ENCODE peak calls at places on chromosomes 7 and 10, in five cellular contexts. H is pancreas; Q is AG04450; R is left ventricle myocardium inferior; A is CD4-positive, CD25-positive, alpha-beta regulatory T cell. K is an unnamed sample.
A peak's percentile ranks its signal among the peaks of the same experiment; 100 is the strongest.

GRCh38 chr10:63600540-63600939 is 79.3 kb downstream of the REEP3 start:
- DNase-seq in H (no peak), Q (no peak), R (no peak), A (no peak), K (no peak)

GRCh38 chr10:125144209-125144608 is 16.2 kb downstream of the CTBP2 start:
- DNase-seq in H (no peak), Q (no peak), R (no peak), A (no peak), K (no peak)

GRCh38 chr10:122127943-122128342 is 139.0 kb downstream of the TACC2 start:
- DNase-seq in H (no peak), Q (no peak), R (no peak), A (no peak), K (no peak)

GRCh38 chr7:151511946-151512345 is 7.7 kb downstream of the RHEB start:
- DNase-seq in H (no peak), Q (no peak), R (no peak), A (no peak), K (no peak)

GRCh38 chr10:45418859-45419672 is 45.0 kb downstream of the ALOX5 start:
- DNase-seq in H (peak; percentile 65), Q (no peak), R (peak; percentile 76), A (no peak), K (peak; percentile 4)

GRCh38 chr10:28434063-28434462 is 98.9 kb upstream of the WAC start:
- DNase-seq in H (no peak), Q (no peak), R (no peak), A (no peak), K (no peak)

GRCh38 chr10:17235136-17235535 is 7.1 kb downstream of the VIM start:
- DNase-seq in H (no peak), Q (no peak), R (no peak), A (peak; percentile 14), K (no peak)

GRCh38 chr7:102306916-102307677 is 20.4 kb downstream of the SH2B2 start:
- DNase-seq in H (no peak), Q (peak; percentile 21), R (peak; percentile 51), A (peak; percentile 20), K (no peak)

GRCh38 chr7:135414850-135415439 is 95.0 kb downstream of the CNOT4 start:
- DNase-seq in H (no peak), Q (peak; percentile 21), R (no peak), A (peak; percentile 14), K (peak; percentile 24)

GRCh38 chr10:114471906-114472873 is 67.9 kb upstream of the AFAP1L2 start:
- DNase-seq in H (no peak), Q (no peak), R (no peak), A (no peak), K (no peak)

GRCh38 chr7:98826811-98827231 is 43.0 kb downstream of the TMEM130 start:
- DNase-seq in H (peak; percentile 60), Q (no peak), R (peak; percentile 91), A (no peak), K (no peak)

GRCh38 chr10:123665371-123666286 is 526 bp upstream of the GPR26 start:
- DNase-seq in H (no peak), Q (no peak), R (no peak), A (no peak), K (no peak)

GRCh38 chr10:97879241-97879640 is 29.6 kb downstream of the GOLGA7B start:
- DNase-seq in H (peak; percentile 4), Q (no peak), R (no peak), A (no peak), K (no peak)

GRCh38 chr10:30738416-30738815 is 108.9 kb upstream of the LYZL2 start:
- DNase-seq in H (no peak), Q (no peak), R (no peak), A (no peak), K (no peak)

GRCh38 chr10:70891636-70892035 is 3.3 kb upstream of the PCBD1 start:
- DNase-seq in H (no peak), Q (no peak), R (no peak), A (no peak), K (no peak)

GRCh38 chr10:4062072-4062471 is 277.1 kb upstream of the KLF6 start:
- DNase-seq in H (no peak), Q (no peak), R (no peak), A (no peak), K (no peak)

GRCh38 chr10:4062751-4063150 is 277.7 kb upstream of the KLF6 start:
- DNase-seq in H (no peak), Q (no peak), R (no peak), A (no peak), K (no peak)

GRCh38 chr10:4058514-4059029 is 273.6 kb upstream of the KLF6 start:
- DNase-seq in H (no peak), Q (no peak), R (no peak), A (no peak), K (no peak)

GRCh38 chr10:4059471-4060138 is 274.6 kb upstream of the KLF6 start:
- DNase-seq in H (no peak), Q (no peak), R (no peak), A (no peak), K (no peak)

GRCh38 chr10:4061441-4061951 is 276.5 kb upstream of the KLF6 start:
- DNase-seq in H (no peak), Q (no peak), R (peak; percentile 58), A (no peak), K (no peak)
- H3K4me3 ChIP-seq in H (no peak overlapping the region), Q (no peak overlapping the region), R (no peak overlapping the region), A (no peak overlapping the region), K (no peak overlapping the region)

GRCh38 chr10:93541402-93542357 is 24.8 kb upstream of the FFAR4 start:
- DNase-seq in H (peak; percentile 77), Q (no peak), R (peak; percentile 41), A (no peak), K (no peak)
- H3K4me3 ChIP-seq in H (no peak overlapping the region), Q (peak overlapping the region; percentile 31), R (peak overlapping the region; percentile 56), A (no peak overlapping the region), K (no peak overlapping the region)

DNA sequence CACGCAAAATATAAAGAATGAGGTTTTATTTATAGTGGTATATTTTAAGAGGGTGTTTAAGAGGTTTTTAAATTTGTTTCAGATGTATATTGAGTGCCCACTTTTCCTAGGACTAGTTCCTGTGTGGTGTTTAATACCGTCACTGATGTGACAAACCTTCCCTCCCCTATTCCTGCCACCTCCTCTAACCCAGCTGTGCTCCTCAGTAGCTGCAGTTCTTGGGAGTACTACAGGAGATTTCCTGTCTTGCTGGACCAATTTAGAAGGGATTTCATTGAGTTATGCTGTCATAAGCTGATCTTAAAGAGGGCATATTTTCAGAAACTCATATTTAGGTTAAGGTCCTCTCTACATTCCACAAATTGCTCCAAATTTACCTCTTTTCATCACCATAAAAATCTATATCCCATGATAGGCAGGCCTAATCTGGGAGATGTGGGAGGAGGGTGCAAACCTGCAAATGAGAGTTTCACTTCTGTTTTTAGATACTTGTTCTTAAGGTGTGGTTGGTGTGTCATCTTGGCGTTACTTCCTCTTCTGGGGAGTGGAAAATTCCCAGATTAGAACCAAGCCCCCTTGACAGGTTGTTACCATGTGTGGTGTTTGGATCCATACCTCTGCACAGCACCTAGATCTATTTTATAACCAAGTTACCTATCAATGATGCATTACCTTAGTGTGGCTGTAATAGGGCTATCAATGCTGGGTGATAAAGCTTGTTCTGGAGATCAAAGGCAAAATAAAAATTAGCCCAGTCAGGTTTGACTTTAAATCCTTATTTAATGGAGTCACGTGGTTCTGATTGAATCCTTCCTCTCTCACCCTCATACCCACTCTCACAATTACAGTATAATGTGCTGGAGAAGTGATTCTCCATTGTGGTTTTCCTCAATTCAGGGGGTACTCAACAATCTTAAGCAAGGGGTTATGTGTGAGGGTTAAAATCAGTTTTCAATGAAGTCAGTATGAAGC is 141.1 kb downstream of the CDK14 start:
- DNase-seq in H (no peak), Q (no peak), R (no peak), A (no peak), K (no peak)
- H3K4me3 ChIP-seq in H (no peak overlapping the region), Q (no peak overlapping the region), R (no peak overlapping the region), A (no peak overlapping the region), K (no peak overlapping the region)

GRCh38 chr10:69573056-69573806 is at the start of gene NEUROG3:
- DNase-seq in H (no peak), Q (no peak), R (no peak), A (no peak), K (no peak)
- H3K4me3 ChIP-seq in H (no peak within 1 kb of the TSS), Q (no peak within 1 kb of the TSS), R (peak within 1 kb of the TSS; percentile 52), A (no peak within 1 kb of the TSS), K (no peak within 1 kb of the TSS)

DNA sequence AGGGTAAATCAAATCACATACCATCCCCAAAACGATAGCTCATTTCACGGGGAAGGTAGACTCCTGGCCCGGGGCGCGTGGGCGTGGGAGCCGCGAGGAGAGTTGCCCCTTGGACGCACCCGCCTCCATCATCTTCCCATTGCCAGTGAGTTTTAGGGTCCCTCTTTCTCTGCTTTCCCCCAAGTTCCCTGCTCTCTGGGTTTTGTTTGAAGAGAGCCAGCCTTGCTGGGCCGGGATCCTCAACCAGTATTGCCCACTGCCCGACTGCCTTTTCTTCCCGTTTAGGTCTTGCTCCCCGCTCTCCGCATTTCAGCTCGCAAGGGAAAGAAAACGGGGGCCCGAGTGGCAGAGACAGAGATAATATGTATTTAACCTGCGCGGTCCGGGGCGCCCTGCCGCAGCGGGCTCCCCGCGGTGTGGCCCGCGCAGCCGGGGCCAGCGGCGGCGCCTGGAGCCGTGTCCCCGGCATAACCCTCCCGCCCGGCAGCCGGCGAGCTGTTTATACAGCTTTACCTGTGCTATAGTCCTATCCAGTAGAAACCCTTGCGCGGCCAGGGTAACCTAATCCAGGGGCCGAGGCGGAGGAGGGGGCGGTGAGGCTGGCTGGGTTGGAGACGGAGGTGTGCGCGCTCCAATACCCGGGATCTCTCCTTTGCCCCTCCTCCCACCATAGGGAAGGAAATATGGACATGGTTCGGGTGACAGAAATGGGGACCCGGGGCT is 5.2 kb upstream of the GATA3 start:
- DNase-seq in H (peak; percentile 63), Q (no peak), R (no peak), A (peak; percentile 20), K (peak; percentile 53)
- H3K4me3 ChIP-seq in H (no peak overlapping the region), Q (no peak overlapping the region), R (peak overlapping the region; percentile 67), A (peak overlapping the region; percentile 44), K (peak overlapping the region; percentile 57)

GRCh38 chr10:59176241-59177030 is at the start of gene PHYHIPL:
- DNase-seq in H (peak; percentile 88), Q (no peak), R (no peak), A (no peak), K (peak; percentile 5)
- H3K4me3 ChIP-seq in H (peak within 1 kb of the TSS; percentile 58), Q (no peak within 1 kb of the TSS), R (peak within 1 kb of the TSS; percentile 56), A (no peak within 1 kb of the TSS), K (peak within 1 kb of the TSS; percentile 44)

GRCh38 chr7:107838024-107838423 is 35.0 kb upstream of the SLC26A3 start:
- DNase-seq in H (no peak), Q (no peak), R (no peak), A (no peak), K (no peak)
- H3K4me3 ChIP-seq in H (no peak overlapping the region), Q (no peak overlapping the region), R (no peak overlapping the region), A (no peak overlapping the region), K (no peak overlapping the region)

DNA sequence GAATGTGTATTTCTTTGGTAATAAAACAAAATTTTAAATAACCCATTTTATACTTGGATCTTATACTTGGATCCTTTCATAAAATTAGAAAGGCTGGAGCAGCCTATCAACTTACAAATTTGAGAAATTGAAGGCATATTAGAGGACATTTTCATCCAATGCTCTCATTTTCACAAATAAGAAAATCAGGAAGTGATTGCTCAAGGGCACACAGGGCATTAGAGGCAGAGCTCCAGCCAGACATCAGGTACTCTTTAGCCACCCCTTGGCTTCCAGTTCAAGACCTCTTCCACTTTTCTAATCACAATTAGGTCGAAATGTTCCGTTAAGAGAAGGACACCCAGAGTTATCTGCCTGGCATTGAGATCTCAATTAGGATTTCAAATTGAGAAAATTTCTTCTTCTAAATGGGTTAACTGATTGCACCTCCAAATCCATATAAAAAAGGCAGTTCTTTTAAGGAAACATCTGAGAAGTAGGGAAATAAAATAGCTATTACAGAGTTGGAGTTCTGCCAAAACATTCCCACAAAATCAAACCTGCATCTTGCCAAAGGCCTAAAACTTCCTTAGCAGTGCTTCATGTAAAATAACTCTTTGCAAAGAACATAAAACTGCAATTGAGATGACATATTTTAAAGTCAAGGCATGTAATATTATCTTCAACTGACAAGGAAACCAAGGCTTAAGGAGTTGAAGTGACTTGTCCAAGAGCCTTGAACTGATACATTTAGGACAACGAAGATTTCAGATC is 2.5 kb downstream of the ACTA2 start:
- DNase-seq in H (no peak), Q (no peak), R (no peak), A (no peak), K (no peak)
- H3K4me3 ChIP-seq in H (no peak overlapping the region), Q (peak overlapping the region; percentile 60), R (peak overlapping the region; percentile 51), A (no peak overlapping the region), K (no peak overlapping the region)

K was measured in mammary epithelial cell.